ENCODE peak calls at places on chromosome 18, in six cellular contexts. One of them, this sample, is unnamed.

GRCh38 chr18:10543277-10543676 is 17.4 kb downstream of the NAPG start:
- DNase-seq in colonic mucosa: no peak
- DNase-seq in psoas muscle: no peak
- DNase-seq in aorta: no peak
- DNase-seq in right lobe of liver: no peak
- DNase-seq in heart right ventricle: no peak
- DNase-seq in this sample: no peak

GRCh38 chr18:42178381-42179080 is 223.5 kb downstream of the PIK3C3 start:
- DNase-seq in colonic mucosa: no peak
- DNase-seq in psoas muscle: no peak
- DNase-seq in aorta: no peak
- DNase-seq in right lobe of liver: no peak
- DNase-seq in heart right ventricle: no peak
- DNase-seq in this sample: no peak

GRCh38 chr18:79400091-79400590 is 4.4 kb downstream of the NFATC1 start:
- DNase-seq in colonic mucosa: peak; percentile 66
- DNase-seq in psoas muscle: peak; percentile 82
- DNase-seq in aorta: peak; percentile 91
- DNase-seq in right lobe of liver: peak; percentile 68
- DNase-seq in heart right ventricle: peak; percentile 84
- DNase-seq in this sample: peak; percentile 78

GRCh38 chr18:79397830-79398761 is 2.4 kb downstream of the NFATC1 start:
- DNase-seq in colonic mucosa: no peak
- DNase-seq in psoas muscle: peak; percentile 52
- DNase-seq in aorta: peak; percentile 78
- DNase-seq in right lobe of liver: peak; percentile 43
- DNase-seq in heart right ventricle: no peak
- DNase-seq in this sample: peak; percentile 15

GRCh38 chr18:9905401-9905922 is 8.4 kb upstream of the VAPA start:
- DNase-seq in colonic mucosa: no peak
- DNase-seq in psoas muscle: no peak
- DNase-seq in aorta: no peak
- DNase-seq in right lobe of liver: no peak
- DNase-seq in heart right ventricle: no peak
- DNase-seq in this sample: no peak

GRCh38 chr18:1018211-1018651 is 113.6 kb downstream of the ADCYAP1 start:
- DNase-seq in colonic mucosa: no peak
- DNase-seq in psoas muscle: no peak
- DNase-seq in aorta: no peak
- DNase-seq in right lobe of liver: no peak
- DNase-seq in heart right ventricle: no peak
- DNase-seq in this sample: no peak

GRCh38 chr18:3067213-3068118 is 54.5 kb upstream of the LPIN2 start:
- DNase-seq in colonic mucosa: peak; percentile 16
- DNase-seq in psoas muscle: no peak
- DNase-seq in aorta: no peak
- DNase-seq in right lobe of liver: no peak
- DNase-seq in heart right ventricle: no peak
- DNase-seq in this sample: no peak

GRCh38 chr18:45777393-45777792 is 48.1 kb upstream of the SIGLEC15 start:
- DNase-seq in colonic mucosa: no peak
- DNase-seq in psoas muscle: no peak
- DNase-seq in aorta: no peak
- DNase-seq in right lobe of liver: no peak
- DNase-seq in heart right ventricle: no peak
- DNase-seq in this sample: no peak

GRCh38 chr18:39959839-39960238 is 1995.2 kb upstream of the PIK3C3 start:
- DNase-seq in colonic mucosa: no peak
- DNase-seq in psoas muscle: no peak
- DNase-seq in aorta: no peak
- DNase-seq in right lobe of liver: no peak
- DNase-seq in heart right ventricle: no peak
- DNase-seq in this sample: no peak

GRCh38 chr18:74806700-74807416 is 209.2 kb downstream of the ZNF407 start:
- DNase-seq in colonic mucosa: no peak
- DNase-seq in psoas muscle: no peak
- DNase-seq in aorta: no peak
- DNase-seq in right lobe of liver: no peak
- DNase-seq in heart right ventricle: no peak
- DNase-seq in this sample: no peak

GRCh38 chr18:24018299-24018910 is 3.9 kb downstream of the TTC39C start:
- DNase-seq in colonic mucosa: no peak
- DNase-seq in psoas muscle: no peak
- DNase-seq in aorta: no peak
- DNase-seq in right lobe of liver: no peak
- DNase-seq in heart right ventricle: no peak
- DNase-seq in this sample: no peak

GRCh38 chr18:26386002-26386401 is 159.8 kb downstream of the TAF4B start:
- DNase-seq in colonic mucosa: no peak
- DNase-seq in psoas muscle: no peak
- DNase-seq in aorta: no peak
- DNase-seq in right lobe of liver: no peak
- DNase-seq in heart right ventricle: no peak
- DNase-seq in this sample: no peak

GRCh38 chr18:75438891-75439290 is 11.4 kb upstream of the SMIM21 start:
- DNase-seq in colonic mucosa: no peak
- DNase-seq in psoas muscle: no peak
- DNase-seq in aorta: no peak
- DNase-seq in right lobe of liver: no peak
- DNase-seq in heart right ventricle: no peak
- DNase-seq in this sample: no peak

GRCh38 chr18:78160961-78161656 is 818.5 kb upstream of the SALL3 start:
- DNase-seq in colonic mucosa: no peak
- DNase-seq in psoas muscle: no peak
- DNase-seq in aorta: no peak
- DNase-seq in right lobe of liver: no peak
- DNase-seq in heart right ventricle: no peak
- DNase-seq in this sample: no peak

GRCh38 chr18:68944826-68945225 is 146.9 kb downstream of the CCDC102B start:
- DNase-seq in colonic mucosa: no peak
- DNase-seq in psoas muscle: no peak
- DNase-seq in aorta: no peak
- DNase-seq in right lobe of liver: no peak
- DNase-seq in heart right ventricle: no peak
- DNase-seq in this sample: no peak

GRCh38 chr18:65746936-65747335 is 3.9 kb upstream of the CDH7 start:
- DNase-seq in colonic mucosa: no peak
- DNase-seq in psoas muscle: no peak
- DNase-seq in aorta: no peak
- DNase-seq in right lobe of liver: no peak
- DNase-seq in heart right ventricle: no peak
- DNase-seq in this sample: no peak

GRCh38 chr18:73563345-73563744 is 584.3 kb downstream of the FBXO15 start:
- DNase-seq in colonic mucosa: no peak
- DNase-seq in psoas muscle: no peak
- DNase-seq in aorta: no peak
- DNase-seq in right lobe of liver: no peak
- DNase-seq in heart right ventricle: no peak
- DNase-seq in this sample: no peak

GRCh38 chr18:2169656-2170055 is 401.6 kb downstream of the METTL4 start:
- DNase-seq in colonic mucosa: no peak
- DNase-seq in psoas muscle: no peak
- DNase-seq in aorta: no peak
- DNase-seq in right lobe of liver: no peak
- DNase-seq in heart right ventricle: no peak
- DNase-seq in this sample: no peak

GRCh38 chr18:75247041-75247551 is 36.5 kb downstream of the TSHZ1 start:
- DNase-seq in colonic mucosa: no peak
- DNase-seq in psoas muscle: no peak
- DNase-seq in aorta: no peak
- DNase-seq in right lobe of liver: no peak
- DNase-seq in heart right ventricle: no peak
- DNase-seq in this sample: no peak

GRCh38 chr18:59988098-59988706 is 88.4 kb downstream of the PMAIP1 start:
- DNase-seq in colonic mucosa: peak; percentile 31
- DNase-seq in psoas muscle: peak; percentile 46
- DNase-seq in aorta: no peak
- DNase-seq in right lobe of liver: no peak
- DNase-seq in heart right ventricle: no peak
- DNase-seq in this sample: no peak

GRCh38 chr18:9094307-9095226 is 7.9 kb upstream of the NDUFV2 start:
- DNase-seq in colonic mucosa: no peak
- DNase-seq in psoas muscle: no peak
- DNase-seq in aorta: no peak
- DNase-seq in right lobe of liver: no peak
- DNase-seq in heart right ventricle: no peak
- DNase-seq in this sample: no peak

GRCh38 chr18:24497052-24497754 is 36.8 kb downstream of the HRH4 start:
- DNase-seq in colonic mucosa: no peak
- DNase-seq in psoas muscle: no peak
- DNase-seq in aorta: no peak
- DNase-seq in right lobe of liver: no peak
- DNase-seq in heart right ventricle: no peak
- DNase-seq in this sample: no peak

GRCh38 chr18:500230-500555 is 308 bp downstream of the COLEC12 start:
- DNase-seq in colonic mucosa: no peak
- DNase-seq in psoas muscle: no peak
- DNase-seq in aorta: peak; percentile 76
- DNase-seq in right lobe of liver: no peak
- DNase-seq in heart right ventricle: no peak
- DNase-seq in this sample: no peak

GRCh38 chr18:5295981-5296705 is 617 bp upstream of the ZBTB14 start:
- DNase-seq in colonic mucosa: peak; percentile 95
- DNase-seq in psoas muscle: peak; percentile 98
- DNase-seq in aorta: peak; percentile 99
- DNase-seq in right lobe of liver: peak; percentile 98
- DNase-seq in heart right ventricle: peak; percentile 98
- DNase-seq in this sample: peak; percentile 97

GRCh38 chr18:47883771-47884413 is 46.6 kb downstream of the SMAD2 start:
- DNase-seq in colonic mucosa: peak; percentile 24
- DNase-seq in psoas muscle: no peak
- DNase-seq in aorta: no peak
- DNase-seq in right lobe of liver: no peak
- DNase-seq in heart right ventricle: no peak
- DNase-seq in this sample: no peak

GRCh38 chr18:2532797-2533196 is 38.5 kb downstream of the METTL4 start:
- DNase-seq in colonic mucosa: no peak
- DNase-seq in psoas muscle: no peak
- DNase-seq in aorta: no peak
- DNase-seq in right lobe of liver: no peak
- DNase-seq in heart right ventricle: no peak
- DNase-seq in this sample: no peak

GRCh38 chr18:52288403-52289004 is 51.5 kb upstream of the DCC start:
- DNase-seq in colonic mucosa: peak; percentile 23
- DNase-seq in psoas muscle: no peak
- DNase-seq in aorta: no peak
- DNase-seq in right lobe of liver: peak; percentile 52
- DNase-seq in heart right ventricle: peak; percentile 10
- DNase-seq in this sample: no peak

DNA sequence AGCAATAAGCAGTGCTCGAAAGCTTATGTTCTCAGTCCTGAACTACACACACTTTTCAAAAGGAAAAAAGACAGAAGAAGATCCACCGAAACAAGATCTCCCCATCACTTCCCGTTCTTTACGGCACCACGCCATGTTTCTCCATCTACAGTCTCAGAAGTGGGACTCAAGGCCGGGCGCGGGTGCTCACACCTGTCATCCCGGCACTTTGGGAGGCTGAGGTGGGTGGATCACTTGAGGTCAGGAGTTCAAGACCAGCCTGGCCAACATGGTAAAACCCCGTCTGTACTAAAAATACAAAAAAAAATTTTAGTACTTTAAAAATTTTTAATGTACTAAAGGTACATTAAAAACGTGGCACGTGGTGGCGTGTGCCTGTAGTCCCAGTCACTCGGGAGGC is 31.2 kb downstream of the ZNF516 start:
- DNase-seq in colonic mucosa: no peak
- DNase-seq in psoas muscle: no peak
- DNase-seq in aorta: no peak
- DNase-seq in right lobe of liver: no peak
- DNase-seq in heart right ventricle: no peak
- DNase-seq in this sample: no peak
- H3K4me1 ChIP-seq in colonic mucosa: no peaks in the 10 kb centered on the region
- H3K4me1 ChIP-seq in psoas muscle: peaks cover 28% of the 10 kb centered on the region
- H3K4me1 ChIP-seq in aorta: no peaks in the 10 kb centered on the region
- H3K4me1 ChIP-seq in right lobe of liver: no peaks in the 10 kb centered on the region
- H3K4me1 ChIP-seq in heart right ventricle: peaks cover 25% of the 10 kb centered on the region
- H3K4me1 ChIP-seq in this sample: peaks cover 37% of the 10 kb centered on the region

GRCh38 chr18:22468554-22468891 is 50.8 kb upstream of the CTAGE1 start:
- DNase-seq in colonic mucosa: no peak
- DNase-seq in psoas muscle: no peak
- DNase-seq in aorta: no peak
- DNase-seq in right lobe of liver: no peak
- DNase-seq in heart right ventricle: no peak
- DNase-seq in this sample: no peak
- H3K4me1 ChIP-seq in colonic mucosa: peaks cover 5% of the 10 kb centered on the region
- H3K4me1 ChIP-seq in psoas muscle: no peaks in the 10 kb centered on the region
- H3K4me1 ChIP-seq in aorta: peaks cover 12% of the 10 kb centered on the region
- H3K4me1 ChIP-seq in right lobe of liver: peaks cover 6% of the 10 kb centered on the region
- H3K4me1 ChIP-seq in heart right ventricle: peaks cover 60% of the 10 kb centered on the region
- H3K4me1 ChIP-seq in this sample: peaks cover 75% of the 10 kb centered on the region

DNA sequence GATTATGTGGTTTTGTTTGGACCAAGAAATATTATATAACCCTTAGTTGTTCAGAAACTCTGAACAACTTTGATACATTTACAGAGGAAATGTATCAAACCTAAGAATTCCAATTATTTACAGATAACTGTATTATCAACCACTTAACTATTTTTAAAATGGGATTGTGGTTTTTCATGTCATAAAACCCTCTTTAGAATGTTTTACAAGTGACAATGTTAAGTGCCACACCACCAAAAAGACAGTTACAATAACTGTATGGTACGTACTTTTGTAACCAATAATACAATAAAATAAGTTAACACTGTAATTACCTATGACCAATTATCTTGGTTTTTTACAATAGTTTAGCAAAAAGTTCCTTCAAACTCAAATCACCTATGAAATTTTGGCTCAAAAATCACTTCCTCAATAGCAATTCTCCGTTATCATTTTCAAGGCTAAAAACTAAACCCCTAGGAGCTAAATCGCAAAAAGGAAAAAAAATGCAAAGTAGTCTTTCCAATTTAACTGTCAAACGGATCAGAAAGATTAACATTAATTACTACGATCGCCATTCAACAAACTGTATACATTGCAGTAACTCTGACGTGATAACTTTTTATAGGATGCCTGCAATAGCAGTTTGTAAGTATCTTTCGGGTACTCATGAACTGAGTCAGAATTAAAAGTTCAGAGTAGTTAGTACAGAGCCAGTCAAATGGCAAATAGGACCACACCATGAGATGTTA is 1.5 kb downstream of the ROCK1 start:
- DNase-seq in colonic mucosa: no peak
- DNase-seq in psoas muscle: no peak
- DNase-seq in aorta: no peak
- DNase-seq in right lobe of liver: no peak
- DNase-seq in heart right ventricle: no peak
- DNase-seq in this sample: no peak
- H3K4me1 ChIP-seq in colonic mucosa: no peaks in the 10 kb centered on the region
- H3K4me1 ChIP-seq in psoas muscle: peaks cover 50% of the 10 kb centered on the region
- H3K4me1 ChIP-seq in aorta: peaks cover 2% of the 10 kb centered on the region
- H3K4me1 ChIP-seq in right lobe of liver: no peaks in the 10 kb centered on the region
- H3K4me1 ChIP-seq in heart right ventricle: peaks cover 55% of the 10 kb centered on the region
- H3K4me1 ChIP-seq in this sample: peaks cover 78% of the 10 kb centered on the region

DNA sequence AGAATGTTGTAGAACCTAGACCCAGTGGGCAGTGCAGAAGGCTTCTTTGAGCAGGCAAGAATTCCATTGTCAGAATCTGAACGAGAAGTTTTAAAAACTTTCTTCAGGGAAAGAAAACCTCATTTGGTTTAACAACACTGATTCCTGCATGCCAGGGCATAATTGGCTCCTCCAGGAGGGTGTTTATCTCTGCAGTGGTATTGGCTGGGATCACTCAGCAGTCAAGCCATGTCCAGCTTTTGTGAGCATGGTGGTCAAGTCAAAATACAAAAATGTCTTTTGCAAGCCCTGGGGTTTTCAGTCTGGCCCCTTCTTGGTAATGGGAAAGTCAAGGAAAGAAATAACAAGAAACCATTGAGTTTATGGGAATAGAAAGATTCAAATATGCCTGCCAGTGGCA is 28.3 kb downstream of the FHOD3 start:
- DNase-seq in colonic mucosa: no peak
- DNase-seq in psoas muscle: no peak
- DNase-seq in aorta: no peak
- DNase-seq in right lobe of liver: no peak
- DNase-seq in heart right ventricle: no peak
- DNase-seq in this sample: no peak
- H3K4me1 ChIP-seq in colonic mucosa: no peaks in the 10 kb centered on the region
- H3K4me1 ChIP-seq in psoas muscle: peaks cover 14% of the 10 kb centered on the region
- H3K4me1 ChIP-seq in aorta: peaks cover 2% of the 10 kb centered on the region
- H3K4me1 ChIP-seq in right lobe of liver: no peaks in the 10 kb centered on the region
- H3K4me1 ChIP-seq in heart right ventricle: peaks cover 4% of the 10 kb centered on the region
- H3K4me1 ChIP-seq in this sample: peaks cover 100% of the 10 kb centered on the region

This sample was measured in left ventricle myocardium inferior.